ENCODE peak calls at places on chromosomes 4 and X, in eight cellular contexts. R is psoas muscle, T is uterus, V is IMR-90, N is sigmoid colon, J is lung, Z is endodermal cell, O is right atrium auricular region. E is an unnamed sample.

GRCh38 chr4:165761968-165762367 is 111.1 kb upstream of the TLL1 start:
- DNase-seq in V (no peak), J (no peak), O (no peak), T (no peak), R (no peak), Z (no peak), N (no peak), E (no peak)

GRCh38 chrX:151633157-151633556 is 62.1 kb upstream of the PRRG3 start:
- DNase-seq in T (no peak), Z (no peak), J (no peak), R (no peak), N (no peak), V (no peak), O (no peak), E (no peak)

GRCh38 chr4:47198791-47199190 is 167.4 kb downstream of the GABRB1 start:
- DNase-seq in R (no peak), T (no peak), N (no peak), O (no peak), J (no peak), Z (peak), V (no peak), E (no peak)

GRCh38 chr4:164892018-164892417 is 15.0 kb downstream of the APELA start:
- DNase-seq in N (no peak), Z (no peak), R (no peak), V (no peak), J (no peak), O (no peak), T (no peak), E (no peak)

GRCh38 chr4:146243141-146243882 is 29.0 kb downstream of the REELD1 start:
- DNase-seq in Z (peak), N (no peak), V (peak), O (no peak), T (no peak), J (no peak), R (peak), E (no peak)

GRCh38 chr4:105620640-105621323 is 68.4 kb downstream of the ARHGEF38 start:
- DNase-seq in O (no peak), V (peak), T (no peak), Z (no peak), J (peak), R (peak), N (no peak), E (peak)

GRCh38 chr4:141432000-141432712 is 204.2 kb upstream of the IL15 start:
- DNase-seq in Z (no peak), N (no peak), V (peak), O (no peak), T (no peak), R (no peak), J (no peak), E (no peak)

GRCh38 chr4:2867758-2868491 is 24.3 kb downstream of the ADD1 start:
- DNase-seq in R (no peak), Z (peak), N (peak), O (peak), V (peak), T (peak), J (no peak), E (peak)

GRCh38 chr4:96352051-96352517 is 512.2 kb downstream of the PDHA2 start:
- DNase-seq in V (no peak), J (no peak), N (no peak), T (no peak), Z (peak), O (no peak), R (no peak), E (peak)

GRCh38 chr4:7324651-7325121 is 110.0 kb downstream of the PSAPL1 start:
- DNase-seq in T (no peak), J (no peak), V (no peak), N (no peak), R (no peak), Z (peak), O (no peak), E (no peak)

GRCh38 chr4:73067971-73068394 is 1.5 kb downstream of the COX18 start:
- DNase-seq in O (no peak), J (no peak), T (no peak), Z (no peak), N (no peak), R (no peak), V (peak), E (peak)

GRCh38 chr4:1628892-1629703 is 55.0 kb downstream of the FAM53A start:
- DNase-seq in N (peak), J (peak), R (peak), Z (peak), T (peak), V (peak), O (peak), E (peak)

DNA sequence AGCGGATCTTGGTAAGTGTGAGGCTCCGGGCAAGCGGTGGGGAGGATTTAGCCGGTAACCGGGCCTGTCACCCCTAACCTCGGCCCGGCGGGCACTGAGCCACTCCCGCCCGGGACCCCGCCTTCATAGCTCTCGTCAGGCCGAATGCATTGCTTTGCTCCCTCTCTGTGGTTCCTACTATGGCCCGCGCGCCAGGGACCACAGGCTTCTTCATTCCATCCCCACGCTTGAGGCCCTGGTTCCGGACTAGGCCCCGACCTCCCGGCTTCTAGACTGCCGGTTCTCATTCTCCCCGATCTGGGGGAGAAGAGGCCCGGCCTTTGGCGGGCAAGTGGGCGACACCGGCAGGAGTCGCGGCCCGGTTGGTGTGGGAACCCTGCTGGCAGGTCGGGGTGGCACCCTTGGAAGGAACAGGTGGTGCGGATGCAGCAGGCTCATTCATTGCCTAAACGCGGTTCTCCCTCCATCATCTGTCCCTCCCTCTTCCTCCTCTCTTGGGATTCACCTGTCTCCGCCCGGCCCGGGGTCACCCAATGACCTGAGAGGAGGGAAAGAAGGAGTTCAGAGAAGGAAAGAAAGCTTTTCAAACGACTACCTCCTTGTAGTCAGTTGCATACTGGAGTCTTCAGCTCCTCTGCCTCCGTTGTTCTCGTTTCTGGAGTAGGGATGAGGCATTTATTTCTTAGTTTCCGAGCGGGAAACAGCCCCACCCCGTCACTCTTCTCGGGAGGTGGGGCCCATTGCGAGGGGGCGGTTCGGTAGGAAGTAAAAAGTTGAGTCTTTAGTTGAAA is at the start of gene NDUFC1:
- DNase-seq in T (peak), V (peak), O (peak), R (peak), J (peak), N (peak), Z (peak), E (peak)
- TF ChIP-seq CTCF in T (no peak), V (peak), O (no peak), R (no peak), J (no peak), N (peak), Z (peak), E (peak)

DNA sequence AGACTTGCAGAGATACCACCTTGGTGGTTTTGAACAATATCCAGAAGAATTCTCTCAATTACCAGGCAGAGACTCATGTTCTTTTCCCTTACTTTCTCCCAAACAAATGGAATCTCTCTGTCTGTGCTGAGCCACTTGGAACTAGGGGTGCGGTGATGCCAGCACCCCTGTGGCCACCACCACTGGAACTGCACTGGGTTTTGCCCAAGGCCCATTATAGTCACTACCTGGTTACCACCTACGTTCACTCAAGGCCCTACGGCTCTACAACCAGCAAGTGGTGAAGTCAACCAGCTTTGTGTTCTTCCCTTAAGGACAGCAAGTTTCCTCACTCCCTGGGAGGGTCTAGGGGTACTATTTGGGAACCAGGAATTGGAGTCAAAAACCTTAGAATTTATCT is 1183.7 kb downstream of the FSTL5 start:
- DNase-seq in J (no peak), O (no peak), R (no peak), N (no peak), Z (no peak), T (no peak), V (no peak), E (no peak)
- TF ChIP-seq CTCF in J (no peak), O (no peak), R (no peak), N (no peak), Z (no peak), T (no peak), V (no peak), E (no peak)

GRCh38 chr4:131091896-131092295 is 1995.9 kb downstream of the C4orf33 start:
- DNase-seq in T (no peak), J (no peak), V (peak), R (no peak), N (no peak), O (no peak), Z (no peak), E (peak)
- TF ChIP-seq CTCF in T (no peak), J (no peak), V (peak), R (no peak), N (no peak), O (no peak), Z (peak), E (peak)

GRCh38 chr4:25376754-25377571 is at the start of gene ANAPC4:
- DNase-seq in V (peak), T (peak), R (peak), N (peak), Z (peak), J (peak), O (peak), E (peak)
- TF ChIP-seq CTCF in V (peak), T (no peak), R (no peak), N (peak), Z (peak), J (no peak), O (peak), E (no peak)

GRCh38 chr4:53656421-53656981 is 65.2 kb upstream of the LNX1 start:
- DNase-seq in N (peak), O (no peak), T (peak), V (peak), J (no peak), R (no peak), Z (no peak), E (peak)
- TF ChIP-seq CTCF in N (peak), O (peak), T (peak), V (peak), J (no peak), R (peak), Z (peak), E (peak)

DNA sequence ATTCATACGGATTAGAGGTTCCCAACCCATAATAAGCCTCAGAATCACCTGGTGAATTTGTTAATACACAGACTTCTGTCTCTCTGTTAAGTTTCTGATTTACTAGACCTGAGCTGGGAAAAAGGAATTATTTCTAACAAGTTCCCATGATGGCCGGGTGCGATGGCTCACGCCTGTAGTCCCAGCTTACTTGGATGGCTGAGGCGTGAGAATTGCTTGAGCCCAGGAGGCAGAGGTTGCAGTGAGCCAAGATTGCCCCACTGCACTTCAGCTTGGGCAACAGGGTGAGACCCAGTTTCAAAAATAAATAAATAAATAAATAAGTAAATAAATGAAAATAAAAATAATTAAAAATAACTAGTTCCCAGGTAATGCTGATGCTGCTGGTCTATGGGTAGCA is 412.3 kb downstream of the GALNTL6 start:
- DNase-seq in T (no peak), O (no peak), N (no peak), V (no peak), Z (no peak), J (no peak), R (no peak), E (no peak)
- TF ChIP-seq CTCF in T (no peak), O (no peak), N (no peak), V (no peak), Z (no peak), J (no peak), R (no peak), E (no peak)

GRCh38 chr4:150593996-150594395 is 12.0 kb downstream of the MAB21L2 start:
- DNase-seq in V (peak), T (no peak), R (no peak), O (no peak), J (no peak), N (no peak), Z (no peak), E (no peak)
- TF ChIP-seq CTCF in V (peak), T (no peak), R (no peak), O (no peak), J (no peak), N (no peak), Z (peak), E (peak)

DNA sequence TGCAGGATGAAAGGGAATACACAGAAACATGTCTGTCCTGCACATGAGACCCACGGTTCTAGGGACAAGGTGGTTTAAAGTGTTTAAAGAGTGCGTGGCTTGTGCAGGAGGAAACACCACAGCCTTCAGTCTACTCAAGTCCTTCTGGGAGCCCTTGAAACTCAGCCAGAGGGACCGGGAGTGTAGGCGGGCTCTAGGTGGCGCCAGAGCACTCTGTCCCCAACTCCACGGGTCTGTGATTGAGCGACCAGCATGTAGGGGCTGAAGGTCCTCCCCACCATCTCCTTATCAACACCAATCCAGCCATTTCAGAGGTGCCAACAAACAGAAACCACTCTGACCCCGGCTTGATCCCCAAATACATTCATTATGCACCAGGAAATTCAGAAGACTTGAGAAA is 82.0 kb upstream of the CLDN34 start:
- DNase-seq in R (peak), Z (peak), J (peak), T (no peak), V (peak), N (no peak), O (no peak), E (peak)
- TF ChIP-seq CTCF in R (peak), Z (peak), J (peak), T (peak), V (peak), N (no peak), O (peak), E (peak)

E was measured in astrocyte of the spinal cord.